ENCODE peak calls at places on chromosomes 3 and 15, in six cellular contexts. D, S, Z, Y, M and U are unnamed samples.

GRCh38 chr15:101049856-101050646 is 130.9 kb downstream of the LRRK1 start:
- DNase-seq in D (peak; percentile 37), S (no peak), Z (no peak), Y (peak; percentile 1), M (no peak), U (peak; percentile 1)

GRCh38 chr15:70788114-70789049 is 25.0 kb upstream of the UACA start:
- DNase-seq in D (no peak), S (peak; percentile 68), Z (peak; percentile 71), Y (no peak), M (no peak), U (no peak)

GRCh38 chr3:101703169-101703568 is 16.7 kb upstream of the RPL24 start:
- DNase-seq in D (no peak), S (no peak), Z (no peak), Y (no peak), M (no peak), U (no peak)

GRCh38 chr3:71784201-71784913 is 591 bp downstream of the PROK2 start:
- DNase-seq in D (no peak), S (no peak), Z (no peak), Y (no peak), M (no peak), U (no peak)

GRCh38 chr3:171345112-171345843 is 114.9 kb downstream of the TNIK start:
- DNase-seq in D (no peak), S (no peak), Z (no peak), Y (no peak), M (no peak), U (no peak)

GRCh38 chr3:40615110-40615915 is 90.6 kb downstream of the ZNF621 start:
- DNase-seq in D (no peak), S (no peak), Z (no peak), Y (peak; percentile 46), M (no peak), U (no peak)

GRCh38 chr3:129777806-129778205 is 115.7 kb downstream of the TMCC1 start:
- DNase-seq in D (no peak), S (no peak), Z (peak; percentile 1), Y (no peak), M (no peak), U (no peak)

GRCh38 chr3:141365206-141365605 is 3.1 kb upstream of the ZBTB38 start:
- DNase-seq in D (no peak), S (no peak), Z (no peak), Y (no peak), M (no peak), U (no peak)

GRCh38 chr3:39718674-39719595 is 90.5 kb upstream of the MYRIP start:
- DNase-seq in D (no peak), S (peak; percentile 55), Z (no peak), Y (no peak), M (no peak), U (no peak)

GRCh38 chr3:186849392-186849975 is 7.0 kb downstream of the ADIPOQ start:
- DNase-seq in D (no peak), S (no peak), Z (no peak), Y (no peak), M (no peak), U (no peak)

GRCh38 chr3:63132456-63133250 is 145.5 kb upstream of the SYNPR start:
- DNase-seq in D (no peak), S (no peak), Z (no peak), Y (no peak), M (no peak), U (no peak)

GRCh38 chr3:70488816-70489215 is 176.4 kb upstream of the MDFIC2 start:
- DNase-seq in D (no peak), S (no peak), Z (no peak), Y (no peak), M (no peak), U (no peak)

GRCh38 chr3:174089592-174089991 is 692.0 kb downstream of the NLGN1 start:
- DNase-seq in D (no peak), S (no peak), Z (no peak), Y (no peak), M (no peak), U (no peak)

GRCh38 chr3:197366301-197367044 is 68.1 kb upstream of the DLG1 start:
- DNase-seq in D (no peak), S (no peak), Z (no peak), Y (no peak), M (no peak), U (no peak)

GRCh38 chr3:192816274-192816853 is 89.0 kb upstream of the FGF12 start:
- DNase-seq in D (no peak), S (peak; percentile 40), Z (peak; percentile 39), Y (peak; percentile 1), M (no peak), U (no peak)

GRCh38 chr3:57120040-57120802 is 44.9 kb downstream of the IL17RD start:
- DNase-seq in D (no peak), S (no peak), Z (no peak), Y (no peak), M (no peak), U (no peak)

GRCh38 chr15:77819841-77820728 is 187.4 kb upstream of the LINGO1 start:
- DNase-seq in D (peak; percentile 61), S (no peak), Z (no peak), Y (peak; percentile 53), M (no peak), U (no peak)

GRCh38 chr3:189981668-189982067 is 139.0 kb downstream of the P3H2 start:
- DNase-seq in D (no peak), S (peak; percentile 94), Z (peak; percentile 78), Y (no peak), M (no peak), U (no peak)

GRCh38 chr15:82197734-82198594 is 64.6 kb downstream of the EFL1 start:
- DNase-seq in D (peak; percentile 77), S (no peak), Z (peak; percentile 86), Y (peak; percentile 81), M (peak; percentile 49), U (peak; percentile 22)

GRCh38 chr3:49327485-49327884 is 12.4 kb downstream of the USP4 start:
- DNase-seq in D (no peak), S (no peak), Z (no peak), Y (no peak), M (no peak), U (no peak)

GRCh38 chr3:44993471-44994205 is 17.6 kb downstream of the EXOSC7 start:
- DNase-seq in D (no peak), S (no peak), Z (peak; percentile 34), Y (no peak), M (no peak), U (no peak)

GRCh38 chr3:106083207-106083606 is 214.4 kb upstream of the CBLB start:
- DNase-seq in D (no peak), S (no peak), Z (no peak), Y (no peak), M (no peak), U (no peak)

GRCh38 chr3:30356901-30357753 is 249.3 kb upstream of the TGFBR2 start:
- DNase-seq in D (no peak), S (no peak), Z (no peak), Y (no peak), M (no peak), U (no peak)

DNA sequence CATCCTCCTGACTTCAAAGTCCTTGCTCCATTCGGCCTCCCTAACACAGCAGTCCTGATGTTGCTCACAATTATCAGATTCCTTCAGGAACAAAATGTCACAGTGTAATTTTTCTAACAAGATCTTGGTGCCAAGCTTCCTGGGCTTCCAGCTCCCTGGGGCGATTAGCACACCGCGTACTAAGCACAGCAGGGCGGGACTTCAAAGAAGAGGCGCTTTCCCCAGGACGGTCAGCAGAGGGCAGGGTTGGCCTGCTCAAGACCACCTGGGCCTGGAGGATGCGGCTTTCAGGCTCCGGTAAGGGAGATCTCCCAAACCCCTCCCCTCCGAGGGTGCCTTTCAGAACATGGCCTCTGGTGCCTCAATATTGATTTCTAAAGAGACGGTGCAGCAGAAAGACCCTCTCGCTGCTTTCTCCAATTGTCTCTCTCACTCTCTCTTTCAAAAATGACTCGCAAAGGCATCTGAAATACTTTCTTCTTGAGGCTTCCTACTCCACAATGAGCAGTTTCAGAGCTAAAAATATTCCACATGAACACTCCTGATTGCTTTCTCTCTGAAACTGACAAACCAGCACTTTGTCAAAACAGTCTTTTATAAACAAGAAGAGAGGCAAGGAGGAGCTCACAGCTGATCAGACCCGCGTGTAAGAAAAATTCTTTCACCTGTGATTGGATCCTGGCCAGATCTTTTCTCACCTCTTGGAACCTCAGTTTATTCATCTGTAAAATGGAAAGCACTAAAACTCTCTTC is 154.1 kb downstream of the ADAMTS9 start:
- DNase-seq in D (peak; percentile 89), S (peak; percentile 52), Z (peak; percentile 82), Y (peak; percentile 82), M (peak; percentile 79), U (no peak)
- TF ChIP-seq CTCF in D (peak; percentile 79), S (peak; percentile 91), Z (peak; percentile 95), Y (peak; percentile 95), M (peak; percentile 23), U (no peak)

GRCh38 chr3:42749753-42750231 is 23.3 kb downstream of the CCDC13 start:
- DNase-seq in D (peak; percentile 40), S (no peak), Z (no peak), Y (no peak), M (no peak), U (no peak)
- TF ChIP-seq CTCF in D (no peak), S (peak; percentile 68), Z (peak; percentile 77), Y (peak; percentile 36), M (no peak), U (no peak)

GRCh38 chr15:88450125-88450798 is 16.9 kb downstream of the MRPL46 start:
- DNase-seq in D (peak; percentile 83), S (no peak), Z (peak; percentile 79), Y (peak; percentile 85), M (peak; percentile 69), U (peak; percentile 42)
- TF ChIP-seq CTCF in D (peak; percentile 84), S (peak; percentile 83), Z (peak; percentile 92), Y (peak; percentile 89), M (peak; percentile 10), U (peak; percentile 50)

GRCh38 chr15:78868366-78868765 is 4.3 kb upstream of the MORF4L1 start:
- DNase-seq in D (no peak), S (no peak), Z (no peak), Y (no peak), M (no peak), U (no peak)

GRCh38 chr15:78875107-78875914 is 2.6 kb downstream of the MORF4L1 start:
- DNase-seq in D (no peak), S (no peak), Z (no peak), Y (no peak), M (no peak), U (no peak)

GRCh38 chr15:78872155-78872971 is at the start of gene MORF4L1:
- DNase-seq in D (peak; percentile 99), S (peak; percentile 78), Z (peak; percentile 95), Y (peak; percentile 95), M (peak; percentile 96), U (peak; percentile 96)

GRCh38 chr15:78873796-78874761 is 1.4 kb downstream of the MORF4L1 start:
- DNase-seq in D (no peak), S (no peak), Z (no peak), Y (no peak), M (no peak), U (peak; percentile 33)

DNA sequence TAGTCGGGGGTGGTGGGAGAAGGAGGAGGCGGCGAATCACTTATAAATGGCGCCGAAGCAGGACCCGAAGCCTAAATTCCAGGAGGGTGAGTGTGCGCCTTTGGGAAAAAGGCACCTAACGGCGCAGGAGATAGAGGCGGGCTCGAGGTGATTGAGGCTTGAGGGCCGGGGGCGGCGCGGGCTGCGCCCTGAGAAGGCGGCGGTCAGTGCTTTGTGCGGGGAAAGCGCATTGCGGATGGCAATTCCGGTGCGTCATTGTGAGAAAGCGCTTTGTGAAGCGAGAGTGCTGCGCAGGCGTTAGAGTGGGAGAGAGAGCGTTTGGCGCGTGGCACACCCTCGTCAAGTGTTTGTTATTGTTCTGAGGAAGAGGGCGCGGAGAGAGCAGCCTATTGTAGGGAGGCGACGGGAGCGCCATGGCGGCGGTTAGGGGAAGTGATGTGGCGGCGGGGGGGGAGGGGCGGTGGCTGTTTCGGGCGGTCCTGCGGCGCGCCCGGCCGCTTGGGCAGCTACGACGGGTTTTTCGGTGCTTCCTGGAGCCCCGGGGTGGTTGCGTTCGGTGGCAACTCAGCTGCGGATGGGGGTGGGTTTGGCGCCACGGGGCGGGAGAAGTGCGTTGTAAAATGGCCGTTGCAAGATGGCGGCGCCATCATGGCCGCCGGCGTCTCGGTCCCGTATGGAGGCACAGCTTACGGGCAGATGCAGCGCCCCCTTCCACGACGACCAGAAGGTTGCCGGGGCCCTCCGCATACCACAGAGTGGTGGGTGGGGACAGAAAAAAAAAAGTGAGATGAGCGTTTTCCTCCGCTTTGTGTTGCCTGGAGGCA is 494 bp downstream of the MORF4L1 start:
- DNase-seq in D (peak; percentile 89), S (peak; percentile 70), Z (peak; percentile 86), Y (peak; percentile 88), M (peak; percentile 85), U (peak; percentile 83)
- TF ChIP-seq CTCF in D (no peak), S (peak; percentile 57), Z (peak; percentile 68), Y (peak; percentile 58), M (no peak), U (peak; percentile 33)